ENCODE peak calls at places on chromosomes 5 and 9, in eight cellular contexts. X is A549, B is GM23338, Z is B cell, W is AG10803, R is WERI-Rb-1, G is sigmoid colon, A is colonic mucosa. J is an unnamed sample.

GRCh38 chr5:17024686-17025180 is 88.6 kb upstream of the MYO10 start:
- DNase-seq in G (no peak), W (peak), X (peak), Z (no peak), R (no peak), A (no peak), B (no peak), J (peak)

GRCh38 chr5:82346376-82347212 is 68.4 kb upstream of the RPS23 start:
- DNase-seq in Z (no peak), R (peak), X (no peak), A (no peak), W (no peak), B (no peak), G (no peak), J (no peak)

GRCh38 chr5:58025825-58026224 is 434.1 kb downstream of the PLK2 start:
- DNase-seq in R (no peak), W (no peak), A (no peak), X (no peak), G (no peak), Z (no peak), B (no peak), J (no peak)

GRCh38 chr5:14413331-14413750 is 168.3 kb upstream of the OTULINL start:
- DNase-seq in R (no peak), X (no peak), Z (no peak), A (no peak), G (no peak), B (no peak), W (no peak), J (no peak)

GRCh38 chr5:65391591-65391990 is 90.1 kb downstream of the ADAMTS6 start:
- DNase-seq in R (no peak), Z (no peak), W (peak), A (no peak), X (no peak), G (no peak), B (no peak), J (peak)

GRCh38 chr5:180394031-180394636 is 41.0 kb upstream of the GFPT2 start:
- DNase-seq in W (no peak), R (no peak), X (no peak), B (peak), G (no peak), Z (no peak), A (no peak), J (no peak)

GRCh38 chr9:134867917-134868750 is 12.5 kb upstream of the FCN2 start:
- DNase-seq in A (no peak), R (no peak), Z (no peak), W (no peak), G (no peak), B (no peak), X (no peak), J (no peak)

GRCh38 chr5:9188131-9188530 is 357.7 kb downstream of the SEMA5A start:
- DNase-seq in A (no peak), W (peak), B (no peak), X (no peak), Z (no peak), R (no peak), G (no peak), J (peak)

GRCh38 chr9:6564868-6565267 is 80.7 kb downstream of the GLDC start:
- DNase-seq in A (no peak), G (no peak), W (peak), R (no peak), B (no peak), X (no peak), Z (no peak), J (no peak)

GRCh38 chr9:72945391-72945790 is 7.5 kb downstream of the ALDH1A1 start:
- DNase-seq in Z (no peak), W (no peak), B (no peak), R (no peak), A (no peak), X (no peak), G (no peak), J (no peak)

GRCh38 chr9:91778031-91778430 is 172.0 kb downstream of the ROR2 start:
- DNase-seq in Z (no peak), W (peak), R (no peak), B (no peak), A (peak), G (peak), X (no peak), J (no peak)

GRCh38 chr9:95778957-95779356 is 96.5 kb upstream of the ERCC6L2 start:
- DNase-seq in Z (no peak), A (peak), W (peak), R (no peak), B (no peak), G (peak), X (no peak), J (peak)

GRCh38 chr5:164188733-164189148 is 683.3 kb downstream of the MAT2B start:
- DNase-seq in A (no peak), Z (no peak), G (no peak), R (peak), B (no peak), W (no peak), X (no peak), J (peak)

GRCh38 chr5:82349651-82350050 is 71.5 kb upstream of the RPS23 start:
- DNase-seq in Z (no peak), B (peak), X (no peak), R (peak), G (no peak), A (peak), W (peak), J (no peak)

GRCh38 chr9:27787941-27788340 is 214.7 kb upstream of the C9orf72 start:
- DNase-seq in X (no peak), Z (no peak), R (peak), W (no peak), B (peak), A (no peak), G (no peak), J (no peak)

GRCh38 chr9:133710661-133711427 is 27.3 kb downstream of the SARDH start:
- DNase-seq in X (no peak), Z (no peak), G (peak), B (no peak), R (no peak), A (no peak), W (no peak), J (no peak)

GRCh38 chr5:174570662-174571061 is 153.7 kb upstream of the MSX2 start:
- DNase-seq in R (no peak), W (no peak), A (no peak), Z (no peak), G (no peak), B (no peak), X (no peak), J (no peak)

GRCh38 chr5:116574682-116575634 is at the start of gene SEMA6A:
- DNase-seq in W (peak), R (peak), G (peak), B (peak), X (peak), Z (peak), A (peak), J (peak)

GRCh38 chr5:163407034-163407652 is 30.3 kb upstream of the CCNG1 start:
- DNase-seq in A (no peak), B (no peak), R (no peak), G (no peak), Z (no peak), X (no peak), W (peak), J (peak)

GRCh38 chr5:115098041-115098702 is 71.5 kb downstream of the TRIM36 start:
- DNase-seq in X (peak), W (peak), Z (no peak), A (peak), B (peak), R (peak), G (no peak), J (peak)

GRCh38 chr5:148697177-148697820 is 43.0 kb upstream of the HTR4 start:
- DNase-seq in B (no peak), A (no peak), R (no peak), Z (no peak), X (no peak), G (peak), W (peak), J (peak)

GRCh38 chr5:137667341-137667740 is 68.5 kb downstream of the KLHL3 start:
- DNase-seq in B (no peak), X (no peak), Z (no peak), W (no peak), G (no peak), R (no peak), A (no peak), J (peak)

GRCh38 chr9:84519486-84519885 is 150.0 kb upstream of the NTRK2 start:
- DNase-seq in R (no peak), B (no peak), W (no peak), A (no peak), X (no peak), Z (no peak), G (no peak), J (no peak)

GRCh38 chr9:38006163-38006562 is 62.9 kb downstream of the SHB start:
- DNase-seq in R (no peak), A (peak), Z (no peak), W (no peak), B (no peak), X (no peak), G (no peak), J (no peak)

GRCh38 chr5:171535162-171535561 is 115.7 kb downstream of the FGF18 start:
- DNase-seq in R (no peak), A (no peak), B (no peak), X (no peak), W (no peak), G (no peak), Z (no peak), J (no peak)

GRCh38 chr5:18314192-18314778 is 680.0 kb downstream of the TAF11L14 start:
- DNase-seq in B (peak), R (no peak), A (no peak), G (no peak), X (peak), W (peak), Z (no peak), J (peak)

GRCh38 chr9:98995971-98996504 is 52.3 kb downstream of the COL15A1 start:
- DNase-seq in G (no peak), A (no peak), X (no peak), B (no peak), W (no peak), R (no peak), Z (no peak), J (no peak)

GRCh38 chr5:179314606-179315355 is 30.5 kb downstream of the ADAMTS2 start:
- DNase-seq in X (no peak), B (no peak), G (peak), Z (no peak), W (peak), R (no peak), A (no peak), J (no peak)

GRCh38 chr9:129352157-129352870 is 174.3 kb upstream of the IER5L start:
- DNase-seq in B (peak), A (peak), G (no peak), W (no peak), R (peak), X (no peak), Z (no peak), J (no peak)

GRCh38 chr5:139689631-139690384 is 41.7 kb downstream of the CXXC5 start:
- DNase-seq in R (peak), W (no peak), A (peak), X (peak), Z (peak), B (peak), G (no peak), J (no peak)

GRCh38 chr5:115532517-115532916 is 12.1 kb downstream of the FEM1C start:
- DNase-seq in W (peak), G (no peak), R (no peak), Z (no peak), B (no peak), X (no peak), A (no peak), J (no peak)

GRCh38 chr5:71882826-71883744 is 164.0 kb downstream of the CARTPT start:
- DNase-seq in W (peak), A (no peak), B (no peak), G (peak), R (peak), Z (no peak), X (no peak), J (peak)

DNA sequence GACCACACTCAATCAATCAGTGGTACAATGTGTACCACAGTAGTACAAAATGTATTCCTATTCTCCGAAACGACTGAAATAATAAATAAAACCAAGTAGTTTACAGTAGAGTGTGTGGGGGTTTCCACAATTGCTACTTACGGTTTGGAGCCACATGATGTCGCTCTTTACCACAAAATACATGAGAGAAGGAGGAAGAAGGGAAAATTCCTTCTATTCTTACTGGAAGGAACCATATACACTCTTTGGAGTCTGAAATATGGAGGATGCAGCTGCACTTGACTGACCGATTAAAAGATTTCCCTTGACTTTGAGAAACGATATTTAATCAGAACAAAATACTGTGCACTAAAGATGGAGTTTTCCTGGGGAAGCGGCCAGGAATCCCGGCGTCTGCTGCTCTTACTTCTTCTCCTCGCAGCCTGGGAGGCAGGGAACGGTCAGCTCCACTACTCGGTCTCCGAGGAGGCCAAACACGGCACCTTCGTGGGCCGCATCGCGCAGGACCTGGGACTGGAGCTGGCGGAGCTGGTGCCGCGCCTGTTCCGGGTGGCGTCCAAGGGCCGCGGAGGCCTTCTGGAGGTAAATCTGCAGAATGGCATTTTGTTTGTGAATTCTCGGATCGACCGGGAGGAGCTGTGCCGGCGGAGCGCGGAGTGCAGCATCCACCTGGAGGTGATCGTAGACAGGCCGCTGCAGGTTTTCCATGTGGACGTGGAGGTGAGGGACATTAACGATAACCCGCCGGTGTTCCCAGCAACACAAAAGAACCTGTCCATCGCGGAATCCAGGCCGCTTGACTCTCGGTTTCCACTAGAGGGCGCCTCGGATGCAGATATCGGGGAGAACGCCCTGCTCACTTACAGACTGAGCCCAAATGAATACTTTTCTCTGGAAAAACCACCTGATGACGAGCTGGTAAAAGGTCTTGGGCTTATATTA is at the start of gene PCDHA4:
- DNase-seq in W (peak), Z (no peak), A (peak), B (peak), X (peak), G (no peak), R (peak), J (no peak)
- TF ChIP-seq CTCF in W (peak), Z (no peak), A (no peak), B (peak), X (peak), G (peak), R (peak), J (peak)

GRCh38 chr5:27592231-27592630 is 553.8 kb upstream of the CDH9 start:
- DNase-seq in W (no peak), R (no peak), Z (no peak), B (peak), A (no peak), G (no peak), X (no peak), J (peak)
- TF ChIP-seq CTCF in W (no peak), R (no peak), Z (no peak), B (no peak), A (no peak), G (no peak), X (no peak), J (no peak)

DNA sequence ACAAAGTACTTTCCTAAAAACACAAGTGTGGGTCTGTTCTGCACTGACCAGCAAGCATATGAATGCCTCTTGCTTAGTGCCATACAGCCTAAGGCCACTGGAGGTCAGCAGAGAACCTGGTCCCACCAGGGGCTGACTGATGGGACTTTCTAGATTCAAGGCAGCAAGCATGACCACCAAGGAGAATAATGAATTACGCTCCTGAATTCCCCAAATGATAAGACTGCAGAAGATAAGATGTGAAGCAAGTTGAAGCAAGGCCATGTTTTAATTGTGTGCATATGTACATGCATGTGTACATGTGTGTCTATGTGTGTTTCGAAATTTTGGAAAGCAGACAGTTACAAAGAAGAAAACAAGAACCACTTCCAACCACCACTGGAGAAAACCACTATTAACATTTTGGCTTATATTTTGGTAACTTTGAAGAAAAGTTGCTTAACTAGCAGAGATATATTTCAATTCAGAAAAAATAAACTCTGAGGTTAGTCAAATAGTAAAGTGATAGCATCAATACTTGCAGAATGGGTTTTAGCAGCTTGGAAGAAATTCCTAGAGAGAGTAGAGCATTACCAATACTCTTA is 70.5 kb downstream of the ERP44 start:
- DNase-seq in Z (peak), B (peak), W (peak), R (peak), A (peak), X (peak), G (peak), J (peak)
- TF ChIP-seq CTCF in Z (peak), B (peak), W (peak), R (peak), A (peak), X (peak), G (peak), J (peak)

DNA sequence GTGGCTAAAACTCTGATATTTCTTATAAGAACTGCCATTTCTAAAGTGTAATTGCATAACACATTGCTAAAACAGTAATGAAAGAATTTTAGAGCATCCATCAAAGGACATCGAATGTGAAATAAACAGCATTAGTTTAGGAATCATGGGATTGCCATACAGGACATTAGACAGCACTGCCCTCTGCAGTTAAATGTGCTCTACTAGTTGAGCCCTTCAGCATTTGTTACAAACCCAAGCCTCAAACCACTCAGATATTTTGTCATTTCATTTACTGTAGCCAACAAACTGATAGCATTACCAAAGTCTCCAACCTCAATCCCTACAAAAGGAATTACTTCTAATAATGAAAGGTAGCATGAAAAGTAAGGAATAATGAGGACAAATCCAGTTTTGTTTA is 116.8 kb upstream of the COX7C start:
- DNase-seq in X (no peak), B (peak), R (peak), A (no peak), G (no peak), Z (no peak), W (no peak), J (no peak)
- TF ChIP-seq CTCF in X (no peak), B (peak), R (peak), A (no peak), G (no peak), Z (no peak), W (no peak), J (no peak)

GRCh38 chr5:75265731-75266130 is 29.1 kb upstream of the ANKRD31 start:
- DNase-seq in Z (no peak), A (no peak), R (no peak), X (peak), G (no peak), B (peak), W (peak), J (peak)
- TF ChIP-seq CTCF in Z (no peak), A (peak), R (peak), X (peak), G (peak), B (peak), W (peak), J (peak)

GRCh38 chr9:36720043-36720442 is 147.3 kb downstream of the MELK start:
- DNase-seq in W (no peak), A (no peak), G (no peak), B (no peak), Z (no peak), X (no peak), R (no peak), J (no peak)

GRCh38 chr9:36717276-36717675 is 144.6 kb downstream of the MELK start:
- DNase-seq in Z (no peak), B (no peak), A (no peak), G (no peak), X (no peak), W (no peak), R (no peak), J (peak)

GRCh38 chr9:36718612-36719011 is 145.9 kb downstream of the MELK start:
- DNase-seq in R (no peak), Z (no peak), A (no peak), W (no peak), B (no peak), G (no peak), X (no peak), J (no peak)

GRCh38 chr9:36714161-36714560 is 141.5 kb downstream of the MELK start:
- DNase-seq in G (no peak), A (no peak), R (no peak), B (no peak), X (no peak), W (no peak), Z (no peak), J (no peak)

DNA sequence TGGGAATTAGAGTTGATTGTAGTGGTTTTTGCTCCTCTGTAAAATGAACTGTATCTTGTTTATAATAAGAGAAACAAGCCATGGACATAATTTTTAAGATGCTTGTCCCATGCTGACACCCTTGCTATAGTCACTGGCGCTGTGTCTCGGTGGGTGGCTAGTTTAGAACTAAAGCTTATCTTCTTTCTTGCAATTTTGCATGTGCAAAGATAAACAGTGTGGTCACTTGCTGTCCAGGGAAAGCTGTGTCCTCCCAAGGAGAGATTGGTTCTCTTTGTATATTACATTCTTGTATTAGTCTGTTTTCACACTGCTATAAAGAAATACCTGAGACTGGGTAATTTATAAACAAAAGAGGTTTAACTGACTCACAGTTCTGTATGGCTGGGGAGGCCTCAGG is 143.8 kb downstream of the MELK start:
- DNase-seq in W (no peak), X (no peak), R (no peak), A (no peak), G (no peak), Z (no peak), B (no peak), J (peak)
- TF ChIP-seq CTCF in W (no peak), X (no peak), R (no peak), A (no peak), G (no peak), Z (no peak), B (no peak), J (no peak)

J was measured in astrocyte.